ENCODE peak calls at places on chromosomes 4 and X, in four cellular contexts. Z is WTC11; N is type B pancreatic cell; T is CD8-positive, alpha-beta T cell. K is an unnamed sample.

GRCh38 chr4:73451404-73451803 is 15.4 kb downstream of the AFP start:
- DNase-seq in Z (peak), N (no peak), T (no peak), K (no peak)

GRCh38 chr4:87557348-87557747 is 28.2 kb upstream of the SPARCL1 start:
- DNase-seq in Z (no peak), N (no peak), T (no peak), K (no peak)

GRCh38 chrX:134010690-134011089 is 25.3 kb upstream of the GPC3 start:
- DNase-seq in Z (no peak), N (no peak), T (no peak), K (no peak)

GRCh38 chrX:12919051-12919450 is 12.6 kb downstream of the TLR8 start:
- DNase-seq in Z (no peak), N (no peak), T (no peak), K (no peak)

GRCh38 chr4:73674451-73674919 is 54.2 kb upstream of the RASSF6 start:
- DNase-seq in Z (no peak), N (no peak), T (no peak), K (no peak)

GRCh38 chrX:131763674-131764073 is 219.8 kb downstream of the OR13H1 start:
- DNase-seq in Z (no peak), N (no peak), T (peak), K (no peak)

GRCh38 chr4:86960557-86960959 is 25.7 kb downstream of the AFF1 start:
- DNase-seq in Z (no peak), N (no peak), T (no peak), K (no peak)

GRCh38 chr4:15378055-15378454 is 49.8 kb upstream of the C1QTNF7 start:
- DNase-seq in Z (no peak), N (no peak), T (no peak), K (no peak)

GRCh38 chr4:114273246-114273645 is 293.8 kb upstream of the ARSJ start:
- DNase-seq in Z (no peak), N (no peak), T (no peak), K (no peak)

DNA sequence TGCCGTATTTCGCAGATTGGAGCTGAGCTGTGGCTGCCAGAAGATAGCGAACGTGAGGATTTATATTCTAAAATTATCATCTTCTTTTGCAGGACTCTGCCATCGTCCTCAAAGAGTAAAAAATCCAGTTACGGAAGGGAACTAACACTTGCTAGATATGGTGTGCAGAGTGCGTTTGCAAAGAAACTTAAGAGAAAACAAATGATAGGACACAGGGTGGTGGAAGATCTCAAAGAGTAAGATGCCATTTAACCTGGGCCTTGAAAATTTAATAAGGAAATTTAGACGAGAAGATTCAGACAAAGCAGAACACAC is 566 bp downstream of the LARP7 start:
- DNase-seq in Z (no peak), N (no peak), T (no peak), K (no peak)
- TF ChIP-seq CTCF in Z (no peak), N (no peak), T (no peak), K (no peak)

GRCh38 chr4:125313989-125314602 is 659 bp upstream of the FAT4 start:
- DNase-seq in Z (no peak), N (no peak), T (no peak), K (no peak)

GRCh38 chr4:125316391-125316780 is 1.6 kb downstream of the FAT4 start:
- DNase-seq in Z (peak), N (peak), T (no peak), K (no peak)

GRCh38 chr4:125316781-125317525 is 2.2 kb downstream of the FAT4 start:
- DNase-seq in Z (peak), N (peak), T (no peak), K (no peak)

GRCh38 chr4:125314676-125315570 is at the start of gene FAT4:
- DNase-seq in Z (peak), N (peak), T (peak), K (peak)

GRCh38 chr4:125315571-125316390 is 1.0 kb downstream of the FAT4 start:
- DNase-seq in Z (peak), N (peak), T (no peak), K (no peak)
- TF ChIP-seq CTCF in Z (no peak), N (peak), T (no peak), K (no peak)

GRCh38 chr4:83284161-83285021 is at the start of gene COQ2:
- DNase-seq in Z (peak), N (peak), T (peak), K (peak)
- TF ChIP-seq CTCF in Z (no peak), N (peak), T (no peak), K (no peak)

DNA sequence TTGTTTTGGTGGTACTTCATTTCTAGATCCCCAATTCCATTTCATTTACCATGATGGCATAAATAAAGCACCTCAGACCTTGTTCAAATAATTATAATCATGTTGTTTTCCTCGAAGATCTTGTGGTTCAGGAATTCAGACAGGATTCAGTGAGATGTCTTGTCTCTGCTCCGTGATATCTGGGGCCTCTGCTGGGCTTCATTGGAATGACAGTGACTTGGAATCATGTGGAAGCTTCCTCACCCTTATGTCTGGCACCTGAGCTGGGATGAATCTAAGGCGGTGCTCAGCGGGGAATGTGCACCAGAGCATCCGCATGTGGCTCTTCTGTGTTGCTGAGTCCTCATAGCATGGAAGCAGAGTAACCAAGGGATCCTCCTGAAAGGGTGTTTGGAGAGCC is 132.2 kb downstream of the VEGFC start:
- DNase-seq in Z (peak), N (no peak), T (no peak), K (no peak)
- TF ChIP-seq CTCF in Z (no peak), N (no peak), T (no peak), K (no peak)

K was measured in activated B cell treated with CpG ODN at 0.5 μM for 24 hours.